ENCODE peak calls at places on chromosomes 3 and 15, in five cellular contexts. G is endodermal cell, Z is ascending aorta, S is RWPE1, K is transverse colon. R is an unnamed sample.

GRCh38 chr3:52435246-52436101 is 9.4 kb downstream of the SEMA3G start:
- DNase-seq in K (no peak), S (no peak), G (no peak), Z (no peak), R (no peak)

GRCh38 chr15:67550522-67550921 is 8.0 kb downstream of the MAP2K5 start:
- DNase-seq in Z (no peak), G (no peak), S (no peak), K (no peak), R (no peak)

GRCh38 chr3:177284383-177284881 is 87.2 kb upstream of the TBL1XR1 start:
- DNase-seq in G (peak), Z (no peak), K (peak), S (peak), R (no peak)

GRCh38 chr3:44865272-44866005 is 3.7 kb downstream of the TMEM42 start:
- DNase-seq in K (no peak), G (no peak), Z (no peak), S (no peak), R (no peak)

GRCh38 chr3:195133462-195133861 is 137.5 kb downstream of the XXYLT1 start:
- DNase-seq in K (peak), G (no peak), S (peak), Z (no peak), R (no peak)

GRCh38 chr3:12758025-12758830 is 831 bp downstream of the TMEM40 start:
- DNase-seq in G (peak), Z (no peak), S (peak), K (no peak), R (peak)

GRCh38 chr15:80512729-80513670 is 108.8 kb downstream of the ARNT2 start:
- DNase-seq in G (no peak), K (no peak), S (peak), Z (no peak), R (no peak)

GRCh38 chr3:96814581-96815567 is at the start of gene EPHA6:
- DNase-seq in G (peak), K (no peak), S (no peak), Z (no peak), R (peak)

GRCh38 chr3:68986496-68987208 is 26.8 kb downstream of the EOGT start:
- DNase-seq in G (peak), S (no peak), K (no peak), Z (no peak), R (no peak)

GRCh38 chr3:170584585-170585007 is 1.3 kb downstream of the SLC7A14 start:
- DNase-seq in S (peak), K (peak), G (peak), Z (no peak), R (peak)

GRCh38 chr15:94893091-94893490 is 661.7 kb downstream of the MCTP2 start:
- DNase-seq in K (no peak), Z (no peak), G (no peak), S (no peak), R (no peak)

GRCh38 chr15:62188744-62189143 is 23.7 kb upstream of the C2CD4B start:
- DNase-seq in K (no peak), Z (no peak), G (no peak), S (no peak), R (no peak)

GRCh38 chr3:159185443-159186050 is 383.7 kb downstream of the MFSD1 start:
- DNase-seq in S (no peak), K (no peak), G (no peak), Z (no peak), R (no peak)

GRCh38 chr15:86157929-86158328 is 78.3 kb downstream of the AGBL1 start:
- DNase-seq in G (no peak), S (no peak), Z (no peak), K (no peak), R (no peak)

GRCh38 chr15:86154705-86155104 is 75.0 kb downstream of the AGBL1 start:
- DNase-seq in K (no peak), G (no peak), S (no peak), Z (no peak), R (no peak)

GRCh38 chr15:86159436-86159835 is 79.8 kb downstream of the AGBL1 start:
- DNase-seq in Z (no peak), K (no peak), S (no peak), G (no peak), R (no peak)

GRCh38 chr15:86155551-86155950 is 75.9 kb downstream of the AGBL1 start:
- DNase-seq in K (no peak), G (no peak), Z (no peak), S (no peak), R (no peak)
- TF ChIP-seq CTCF in K (no peak), G (no peak), Z (no peak), S (no peak), R (no peak)

GRCh38 chr15:57464480-57464879 is 88.2 kb downstream of the CGNL1 start:
- DNase-seq in Z (no peak), K (no peak), S (no peak), G (no peak), R (no peak)
- TF ChIP-seq CTCF in Z (no peak), K (no peak), S (no peak), G (no peak), R (no peak)

GRCh38 chr3:16264708-16265454 is at the start of the genes DPH3 and OXNAD1:
- DNase-seq in Z (peak), K (peak), S (peak), G (peak), R (peak)
- TF ChIP-seq CTCF in Z (no peak), K (peak), S (no peak), G (peak), R (no peak)

GRCh38 chr15:24678485-24678884 is 2.9 kb downstream of the NPAP1 start:
- DNase-seq in K (no peak), S (no peak), Z (no peak), G (peak), R (no peak)
- TF ChIP-seq CTCF in K (no peak), S (no peak), Z (no peak), G (peak), R (no peak)

GRCh38 chr3:21894459-21895083 is 143.6 kb upstream of the ZNF385D start:
- DNase-seq in S (peak), Z (no peak), K (no peak), G (no peak), R (no peak)
- TF ChIP-seq CTCF in S (peak), Z (peak), K (peak), G (peak), R (no peak)

GRCh38 chr15:65980824-65981456 is 111.6 kb downstream of the RAB11A start:
- DNase-seq in Z (no peak), S (peak), G (peak), K (peak), R (peak)
- TF ChIP-seq CTCF in Z (peak), S (peak), G (peak), K (peak), R (no peak)

R was measured in ovary.